ENCODE peak calls at places on chromosomes 5 and 9, in four cellular contexts. V, A, T and N are unnamed samples.

GRCh38 chr9:127177221-127177620 is 54.8 kb upstream of the ANGPTL2 start:
- DNase-seq in V (no peak), A (no peak), T (no peak), N (no peak)

GRCh38 chr5:145236127-145236526 is 599.0 kb downstream of the PRELID2 start:
- DNase-seq in V (no peak), A (no peak), T (no peak), N (no peak)

GRCh38 chr5:28917631-28918030 is 1879.2 kb upstream of the CDH9 start:
- DNase-seq in V (no peak), A (no peak), T (no peak), N (no peak)

GRCh38 chr5:139283252-139284166 is 10.0 kb upstream of the MATR3 start:
- DNase-seq in V (no peak), A (no peak), T (no peak), N (no peak)

GRCh38 chr5:23139338-23140171 is 286.4 kb upstream of the CDH12 start:
- DNase-seq in V (peak; percentile 14), A (no peak), T (no peak), N (no peak)

GRCh38 chr5:135120951-135121350 is 86.9 kb upstream of the PITX1 start:
- DNase-seq in V (no peak), A (no peak), T (no peak), N (no peak)

GRCh38 chr5:55668356-55668755 is 43.8 kb downstream of the SLC38A9 start:
- DNase-seq in V (peak; percentile 84), A (no peak), T (no peak), N (peak; percentile 22)

GRCh38 chr9:1013018-1013417 is 36.6 kb downstream of the DMRT3 start:
- DNase-seq in V (no peak), A (no peak), T (no peak), N (no peak)

GRCh38 chr5:133848306-133848924 is 120.0 kb downstream of the C5orf15 start:
- DNase-seq in V (no peak), A (no peak), T (no peak), N (no peak)

GRCh38 chr9:95058795-95059386 is 258.6 kb downstream of the FANCC start:
- DNase-seq in V (no peak), A (no peak), T (no peak), N (no peak)

GRCh38 chr9:107566596-107566995 is 77.0 kb upstream of the KLF4 start:
- DNase-seq in V (no peak), A (no peak), T (no peak), N (no peak)

GRCh38 chr5:39775458-39776365 is 350.9 kb upstream of the DAB2 start:
- DNase-seq in V (peak; percentile 60), A (no peak), T (no peak), N (no peak)

GRCh38 chr5:124206540-124206939 is 539.9 kb downstream of the ZNF608 start:
- DNase-seq in V (no peak), A (no peak), T (no peak), N (no peak)
- H3K9me3 ChIP-seq in V (peaks cover 20% of the 10 kb centered on the region), A (no peaks in the 10 kb centered on the region), T (no peaks in the 10 kb centered on the region), N (no peaks in the 10 kb centered on the region)

DNA sequence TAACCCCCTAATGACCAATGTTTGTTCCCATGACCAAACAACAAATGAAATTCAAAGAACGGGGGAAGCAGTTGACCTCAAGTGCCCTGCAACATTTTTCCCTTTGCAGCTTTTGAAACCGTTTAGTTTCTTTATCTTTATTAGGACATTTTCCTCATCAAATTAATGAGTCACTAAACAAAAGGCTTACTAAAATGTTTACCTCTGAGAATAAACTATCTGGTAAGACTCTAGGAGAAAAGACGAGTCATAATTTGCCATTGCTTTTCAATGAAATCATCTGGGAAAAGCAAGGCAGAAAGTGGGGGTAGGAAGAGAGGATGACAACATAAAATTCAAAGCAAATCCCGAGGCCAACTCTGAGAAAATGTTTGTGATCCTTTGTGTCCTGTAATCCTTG is 57.3 kb downstream of the LHFPL2 start:
- DNase-seq in V (peak; percentile 84), A (no peak), T (no peak), N (peak; percentile 36)
- TF ChIP-seq CEBPB in V (no peak), A (no peak), T (no peak), N (peak; percentile 55)

GRCh38 chr9:113687107-113687679 is 188.9 kb upstream of the ZNF618 start:
- DNase-seq in V (no peak), A (no peak), T (no peak), N (no peak)

GRCh38 chr9:113690055-113690740 is 185.9 kb upstream of the ZNF618 start:
- DNase-seq in V (no peak), A (no peak), T (no peak), N (no peak)

GRCh38 chr9:113692264-113692663 is 183.8 kb upstream of the ZNF618 start:
- DNase-seq in V (no peak), A (no peak), T (no peak), N (no peak)

GRCh38 chr9:113682297-113682771 is 193.8 kb upstream of the ZNF618 start:
- DNase-seq in V (peak; percentile 94), A (no peak), T (peak; percentile 60), N (peak; percentile 83)

GRCh38 chr9:113687680-113688371 is 188.3 kb upstream of the ZNF618 start:
- DNase-seq in V (no peak), A (no peak), T (no peak), N (no peak)
- TF ChIP-seq MAX in V (no peak), A (no peak), T (no peak), N (no peak)

GRCh38 chr5:45260292-45260691 is 435.9 kb downstream of the HCN1 start:
- DNase-seq in V (no peak), A (no peak), T (no peak), N (no peak)

GRCh38 chr5:45262061-45262590 is 434.1 kb downstream of the HCN1 start:
- DNase-seq in V (no peak), A (no peak), T (no peak), N (no peak)

GRCh38 chr5:45261125-45261524 is 435.1 kb downstream of the HCN1 start:
- DNase-seq in V (no peak), A (no peak), T (no peak), N (no peak)

DNA sequence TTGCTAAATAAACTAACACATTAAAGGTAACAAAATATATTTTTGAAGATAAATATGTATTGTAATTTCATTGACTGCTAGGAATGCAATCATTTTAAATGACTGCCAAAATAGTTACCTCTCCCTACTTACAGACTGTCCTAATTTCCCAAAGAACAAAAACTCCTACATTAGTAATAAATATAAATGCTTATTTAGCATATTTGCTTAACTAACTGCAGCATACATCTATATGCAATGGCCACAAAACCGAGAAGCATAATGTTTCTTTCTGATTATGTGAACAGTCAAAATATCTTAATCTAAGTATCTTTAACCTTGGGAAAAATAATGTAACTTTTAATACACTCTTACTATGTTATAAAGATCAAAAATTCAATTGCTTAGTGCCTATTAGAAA is 431.7 kb downstream of the HCN1 start:
- DNase-seq in V (no peak), A (no peak), T (no peak), N (no peak)
- H3K9me3 ChIP-seq in V (no peaks in the 10 kb centered on the region), A (no peaks in the 10 kb centered on the region), T (no peaks in the 10 kb centered on the region), N (no peaks in the 10 kb centered on the region)

DNA sequence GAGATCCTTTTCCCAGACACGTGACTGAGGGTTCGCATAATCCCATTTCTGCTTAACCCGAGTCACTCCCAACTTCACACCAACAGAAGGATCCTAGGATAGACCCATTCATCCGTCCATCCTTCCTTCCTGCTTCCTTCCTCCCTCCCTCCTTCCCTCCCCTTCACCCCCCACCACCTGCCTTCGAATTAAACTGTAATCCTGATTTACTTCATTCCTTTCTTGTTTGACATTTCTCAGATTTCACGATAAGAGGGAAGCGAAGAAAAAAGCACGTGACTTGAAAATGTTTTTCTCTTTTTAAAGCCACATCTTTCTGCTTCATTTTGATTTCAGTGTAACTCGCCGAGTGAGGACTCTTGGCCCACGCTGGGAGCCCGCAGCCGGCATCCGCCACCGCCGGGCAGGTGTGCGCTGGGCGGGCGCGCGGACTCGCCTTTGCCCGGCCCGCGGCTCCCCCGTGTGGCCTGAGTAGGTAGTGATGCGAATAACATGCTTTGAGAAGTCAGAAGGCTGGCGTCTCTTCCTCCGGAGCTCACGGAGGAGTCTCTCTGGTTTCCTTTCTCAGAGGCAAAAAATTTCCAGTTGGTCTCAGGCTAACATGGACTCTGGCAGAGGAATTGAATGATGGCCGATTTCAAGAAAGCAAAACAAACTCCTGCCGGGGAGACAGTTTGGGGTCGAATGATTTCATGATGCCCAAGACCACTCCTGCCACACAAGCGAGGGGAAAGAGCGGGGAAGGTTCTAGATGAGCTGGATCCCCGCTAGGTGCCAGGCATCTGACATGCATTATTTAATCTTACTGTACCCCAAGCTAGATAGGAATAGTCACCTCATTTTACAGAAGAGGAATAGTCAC is 117.7 kb downstream of the SLC12A2 start:
- DNase-seq in V (peak; percentile 68), A (no peak), T (peak; percentile 74), N (no peak)
- TF ChIP-seq CEBPB in V (no peak), A (no peak), T (no peak), N (no peak)

GRCh38 chr5:176741566-176742211 is 68.7 kb upstream of the UNC5A start:
- DNase-seq in V (no peak), A (no peak), T (no peak), N (no peak)

GRCh38 chr5:176744584-176744965 is 65.8 kb upstream of the UNC5A start:
- DNase-seq in V (no peak), A (no peak), T (peak; percentile 28), N (no peak)

GRCh38 chr5:176742246-176743105 is 67.9 kb upstream of the UNC5A start:
- DNase-seq in V (no peak), A (no peak), T (peak; percentile 1), N (no peak)

GRCh38 chr5:176743828-176744583 is 66.4 kb upstream of the UNC5A start:
- DNase-seq in V (no peak), A (no peak), T (no peak), N (no peak)

GRCh38 chr5:176743136-176743827 is 67.1 kb upstream of the UNC5A start:
- DNase-seq in V (no peak), A (no peak), T (peak; percentile 2), N (no peak)
- TF ChIP-seq MAX in V (no peak), A (no peak), T (no peak), N (no peak)

GRCh38 chr5:54094706-54095105 is 215.7 kb downstream of the ARL15 start:
- DNase-seq in V (no peak), A (no peak), T (no peak), N (no peak)
- H3K9me3 ChIP-seq in V (no peaks in the 10 kb centered on the region), A (no peaks in the 10 kb centered on the region), T (no peaks in the 10 kb centered on the region), N (no peaks in the 10 kb centered on the region)